ENCODE peak calls at places on chromosomes 5 and 9, in five cellular contexts. F is astrocyte of the cerebellum; U is stomach; H is CD4-positive, alpha-beta T cell; Z is A549. X is an unnamed sample.

GRCh38 chr9:109815366-109815947 is 35.5 kb downstream of the PALM2AKAP2 start:
- DNase-seq in H (no peak), Z (no peak), F (no peak), U (no peak), X (no peak)

GRCh38 chr5:45680950-45681349 is 15.2 kb downstream of the HCN1 start:
- DNase-seq in U (no peak), Z (no peak), H (no peak), F (no peak), X (no peak)

GRCh38 chr5:68071731-68072130 is 143.8 kb upstream of the PIK3R1 start:
- DNase-seq in U (no peak), H (no peak), Z (no peak), F (no peak), X (no peak)

GRCh38 chr5:177444106-177445051 is 2.2 kb upstream of the PRR7 start:
- DNase-seq in F (no peak), H (no peak), Z (no peak), U (no peak), X (no peak)

GRCh38 chr5:135385576-135385975 is 13.5 kb downstream of the MACROH2A1 start:
- DNase-seq in Z (no peak), U (no peak), F (no peak), H (no peak), X (no peak)

GRCh38 chr5:33608476-33609026 is 167.8 kb downstream of the TARS1 start:
- DNase-seq in Z (no peak), U (no peak), H (no peak), F (no peak), X (no peak)

GRCh38 chr9:19231126-19232035 is 888 bp downstream of the DENND4C start:
- DNase-seq in F (no peak), U (peak; percentile 26), Z (peak; percentile 20), H (no peak), X (no peak)

GRCh38 chr5:180628827-180629702 is 20.3 kb downstream of the FLT4 start:
- DNase-seq in Z (no peak), F (no peak), U (no peak), H (no peak), X (peak; percentile 33)

GRCh38 chr5:92309336-92309991 is 926.3 kb upstream of the ARRDC3 start:
- DNase-seq in H (no peak), F (peak; percentile 34), Z (peak; percentile 48), U (no peak), X (no peak)

GRCh38 chr5:2538169-2538568 is 213.3 kb downstream of the IRX2 start:
- DNase-seq in H (no peak), Z (no peak), F (no peak), U (no peak), X (no peak)

GRCh38 chr9:70510157-70510770 is 95.8 kb upstream of the KLF9 start:
- DNase-seq in H (no peak), U (peak; percentile 56), Z (peak; percentile 46), F (no peak), X (no peak)

GRCh38 chr5:171989276-171989675 is 17.2 kb downstream of the FBXW11 start:
- DNase-seq in U (no peak), Z (no peak), H (no peak), F (no peak), X (no peak)

GRCh38 chr5:32115985-32116384 is 58.1 kb downstream of the GOLPH3 start:
- DNase-seq in U (no peak), Z (peak; percentile 22), F (no peak), H (no peak), X (no peak)

GRCh38 chr5:73861313-73861978 is 235.4 kb downstream of the ARHGEF28 start:
- DNase-seq in F (no peak), U (no peak), Z (no peak), H (no peak), X (no peak)

GRCh38 chr9:98995059-98995665 is 51.5 kb downstream of the COL15A1 start:
- DNase-seq in H (no peak), Z (no peak), F (no peak), U (peak; percentile 63), X (no peak)

GRCh38 chr9:133144142-133144886 is 19.4 kb downstream of the GBGT1 start:
- DNase-seq in F (no peak), U (peak; percentile 86), Z (peak; percentile 80), H (peak; percentile 94), X (peak; percentile 98)

GRCh38 chr9:104313396-104314110 is 190.5 kb upstream of the OR13F1 start:
- DNase-seq in H (no peak), Z (no peak), U (no peak), F (no peak), X (no peak)

GRCh38 chr9:132546148-132547051 is 36.0 kb upstream of the BARHL1 start:
- DNase-seq in F (peak; percentile 1), U (no peak), Z (no peak), H (no peak), X (no peak)

GRCh38 chr9:98811051-98811650 is 3.7 kb downstream of the GALNT12 start:
- DNase-seq in Z (peak; percentile 57), F (peak; percentile 46), H (no peak), U (no peak), X (no peak)

GRCh38 chr9:34522091-34522887 is 501 bp downstream of the ENHO start:
- DNase-seq in Z (no peak), F (no peak), U (no peak), H (no peak), X (no peak)

GRCh38 chr5:143025971-143026370 is 255.8 kb downstream of the ARHGAP26 start:
- DNase-seq in Z (no peak), H (no peak), U (no peak), F (no peak), X (no peak)

GRCh38 chr9:89635007-89635742 is 30.4 kb downstream of the GADD45G start:
- DNase-seq in Z (no peak), F (peak; percentile 82), H (no peak), U (peak; percentile 84), X (no peak)

GRCh38 chr5:77981820-77982219 is 205.7 kb upstream of the TBCA start:
- DNase-seq in H (no peak), Z (peak; percentile 5), F (no peak), U (no peak), X (no peak)

GRCh38 chr9:132099741-132100407 is 20.2 kb upstream of the MED27 start:
- DNase-seq in H (no peak), U (no peak), F (no peak), Z (no peak), X (no peak)

GRCh38 chr5:10543585-10544040 is 20.3 kb upstream of the ANKRD33B start:
- DNase-seq in H (no peak), Z (no peak), U (no peak), F (no peak), X (peak; percentile 25)

GRCh38 chr9:136714096-136714875 is 1.9 kb downstream of the DIPK1B start:
- DNase-seq in U (no peak), Z (no peak), H (no peak), F (no peak), X (no peak)

DNA sequence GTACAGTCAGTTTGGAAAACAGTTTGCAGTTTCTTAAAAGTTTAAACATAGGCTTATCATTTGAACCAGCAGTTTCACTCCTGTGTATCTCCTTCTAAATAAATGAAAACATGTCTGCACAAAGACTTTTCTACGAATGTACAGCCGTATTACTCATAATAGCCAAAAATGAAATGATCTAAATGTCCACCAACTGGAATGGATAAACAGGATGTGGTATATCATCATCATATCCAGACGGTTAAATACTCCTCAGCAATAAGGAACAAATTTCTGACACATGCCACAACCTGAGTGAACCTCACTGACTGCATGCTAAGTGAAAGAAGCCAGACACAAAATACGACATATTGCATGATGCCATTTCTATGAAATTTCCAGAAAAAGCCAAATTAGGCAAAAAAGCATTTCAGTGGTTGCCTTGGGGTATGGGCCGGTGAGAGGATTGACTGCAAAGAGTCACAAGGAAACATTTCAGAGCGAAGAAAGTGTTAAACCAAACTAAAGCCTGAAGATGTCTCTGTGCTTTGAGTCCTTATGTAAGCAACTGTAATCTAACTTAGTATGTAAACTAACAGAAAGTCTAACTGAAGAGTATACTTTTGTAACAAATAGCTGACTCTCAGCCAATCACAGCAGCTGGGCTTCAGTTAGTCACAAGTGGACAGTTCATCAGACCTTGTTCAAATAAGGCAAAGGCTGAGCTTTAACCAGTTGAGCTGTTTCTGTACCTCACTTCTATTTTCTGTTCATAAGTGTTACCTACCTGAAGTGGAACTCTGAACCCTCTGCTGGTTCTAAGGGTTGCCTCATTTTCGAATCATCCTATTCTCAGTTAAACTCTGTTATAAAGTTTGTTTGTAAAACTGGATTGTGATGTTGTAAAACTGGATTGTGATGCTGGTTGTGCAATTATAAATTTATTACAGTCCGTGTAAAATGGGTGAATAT is 65.2 kb downstream of the TRIO start:
- DNase-seq in Z (peak; percentile 75), U (no peak), F (no peak), H (no peak), X (no peak)
- TF ChIP-seq CTCF in Z (no peak), U (no peak), F (no peak), H (no peak), X (peak; percentile 24)

DNA sequence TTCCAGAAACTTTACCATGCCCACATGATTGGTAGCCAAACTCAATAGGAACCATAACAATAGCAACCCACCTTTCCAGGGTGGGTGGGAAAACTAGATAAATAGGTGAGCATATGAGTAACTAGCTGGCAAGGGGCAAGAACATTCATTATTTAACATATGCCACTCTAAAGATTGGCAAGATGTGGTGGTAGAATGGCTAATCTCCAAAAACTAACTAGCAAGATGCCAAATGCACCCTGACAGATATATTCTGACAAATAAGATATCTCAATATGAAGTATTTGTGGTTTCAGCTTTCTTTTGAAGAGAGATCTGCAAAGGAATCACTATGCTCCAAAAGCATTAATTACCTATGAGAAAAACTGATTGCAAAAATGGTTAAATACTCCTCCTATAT is 895.6 kb downstream of the TLE1 start:
- DNase-seq in U (no peak), F (no peak), Z (no peak), H (no peak), X (no peak)
- TF ChIP-seq CTCF in U (no peak), F (no peak), Z (no peak), H (no peak), X (no peak)

GRCh38 chr9:94511943-94512265 is 43.0 kb upstream of the PCAT7 start:
- DNase-seq in F (no peak), Z (no peak), H (no peak), U (no peak), X (no peak)

GRCh38 chr9:94517254-94517653 is 37.6 kb upstream of the PCAT7 start:
- DNase-seq in H (no peak), F (no peak), Z (no peak), U (no peak), X (no peak)

GRCh38 chr9:94511134-94511942 is 43.5 kb upstream of the PCAT7 start:
- DNase-seq in F (no peak), U (no peak), H (no peak), Z (no peak), X (no peak)

GRCh38 chr9:94514722-94515121 is 40.2 kb upstream of the PCAT7 start:
- DNase-seq in U (no peak), Z (no peak), F (no peak), H (no peak), X (no peak)
- TF ChIP-seq CTCF in U (no peak), Z (no peak), F (no peak), H (no peak), X (no peak)

GRCh38 chr9:87793292-87793691 is 67.4 kb downstream of the CTSL start:
- DNase-seq in U (no peak), Z (peak; percentile 93), H (no peak), F (no peak), X (peak; percentile 84)

GRCh38 chr9:87795178-87795577 is 69.3 kb downstream of the CTSL start:
- DNase-seq in U (no peak), F (no peak), H (no peak), Z (no peak), X (no peak)

GRCh38 chr9:87787735-87788134 is 61.8 kb downstream of the CTSL start:
- DNase-seq in Z (peak; percentile 25), F (no peak), U (no peak), H (no peak), X (no peak)

GRCh38 chr9:87796232-87796631 is 70.3 kb downstream of the CTSL start:
- DNase-seq in F (no peak), U (no peak), H (no peak), Z (no peak), X (peak; percentile 68)

GRCh38 chr9:87792831-87793288 is 66.9 kb downstream of the CTSL start:
- DNase-seq in F (no peak), Z (peak; percentile 95), U (peak; percentile 40), H (no peak), X (peak; percentile 99)
- TF ChIP-seq CTCF in F (no peak), Z (peak; percentile 14), U (no peak), H (no peak), X (peak; percentile 31)

X was measured in CD14-positive monocyte.